ENCODE peak calls at places on chromosomes 4 and X, in seven cellular contexts. A, W, L, K, J, X and M are unnamed samples.

GRCh38 chrX:125210146-125210545 is 109.5 kb upstream of the TEX13C start:
- DNase-seq in A (no peak), W (no peak), L (no peak), K (no peak), J (no peak), X (peak; percentile 71), M (no peak)

GRCh38 chrX:51395807-51396728 is 63.4 kb downstream of the NUDT10 start:
- DNase-seq in A (no peak), W (peak; percentile 58), L (peak; percentile 35), K (no peak), J (no peak), X (peak; percentile 73), M (peak; percentile 72)

GRCh38 chr4:42397635-42398447 is 553 bp downstream of the SHISA3 start:
- DNase-seq in A (no peak), W (peak; percentile 36), L (no peak), K (peak; percentile 24), J (no peak), X (peak; percentile 75), M (peak; percentile 37)

GRCh38 chr4:83644677-83645639 is 109.0 kb downstream of the GPAT3 start:
- DNase-seq in A (no peak), W (peak; percentile 44), L (no peak), K (no peak), J (no peak), X (peak; percentile 78), M (peak; percentile 46)

GRCh38 chr4:156505341-156505955 is 466.2 kb downstream of the PDGFC start:
- DNase-seq in A (no peak), W (no peak), L (no peak), K (no peak), J (no peak), X (peak; percentile 59), M (no peak)

GRCh38 chr4:766559-767283 is 59.2 kb downstream of the CPLX1 start:
- DNase-seq in A (no peak), W (no peak), L (no peak), K (no peak), J (no peak), X (peak; percentile 60), M (no peak)

GRCh38 chrX:111914398-111915092 is 38.6 kb downstream of the TRPC5OS start:
- DNase-seq in A (no peak), W (no peak), L (no peak), K (no peak), J (no peak), X (peak; percentile 27), M (no peak)

GRCh38 chrX:79281775-79282174 is 85.4 kb downstream of the ITM2A start:
- DNase-seq in A (no peak), W (no peak), L (no peak), K (no peak), J (no peak), X (no peak), M (no peak)

GRCh38 chrX:129637217-129638109 is 17.3 kb downstream of the APLN start:
- DNase-seq in A (no peak), W (peak; percentile 68), L (peak; percentile 56), K (peak; percentile 63), J (peak; percentile 81), X (peak; percentile 75), M (peak; percentile 78)

GRCh38 chr4:20028694-20029093 is 223.0 kb upstream of the SLIT2 start:
- DNase-seq in A (no peak), W (no peak), L (no peak), K (no peak), J (no peak), X (no peak), M (no peak)

GRCh38 chrX:41116948-41117347 is 31.7 kb downstream of the USP9X start:
- DNase-seq in A (no peak), W (no peak), L (no peak), K (no peak), J (no peak), X (no peak), M (no peak)

GRCh38 chr4:37892641-37893040 is 1.8 kb downstream of the TBC1D1 start:
- DNase-seq in A (no peak), W (no peak), L (peak; percentile 52), K (no peak), J (no peak), X (no peak), M (peak; percentile 78)

GRCh38 chr4:158729716-158730559 is 6.7 kb upstream of the PPID start:
- DNase-seq in A (no peak), W (peak; percentile 66), L (peak; percentile 47), K (peak; percentile 43), J (no peak), X (peak; percentile 67), M (peak; percentile 70)

GRCh38 chrX:150854856-150855255 is 43.6 kb downstream of the CD99L2 start:
- DNase-seq in A (no peak), W (no peak), L (no peak), K (no peak), J (no peak), X (no peak), M (no peak)

GRCh38 chr4:170758988-170759387 is 669.2 kb upstream of the AADAT start:
- DNase-seq in A (no peak), W (no peak), L (no peak), K (no peak), J (no peak), X (no peak), M (no peak)

GRCh38 chr4:46993075-46994006 is at the start of gene GABRA4:
- DNase-seq in A (no peak), W (peak; percentile 15), L (no peak), K (no peak), J (no peak), X (peak; percentile 67), M (peak; percentile 4)

GRCh38 chr4:73864365-73864764 is 4.8 kb upstream of the CXCL1 start:
- DNase-seq in A (no peak), W (no peak), L (no peak), K (no peak), J (no peak), X (peak; percentile 57), M (no peak)

GRCh38 chrX:12610079-12610478 is 181.1 kb upstream of the PRPS2 start:
- DNase-seq in A (peak; percentile 22), W (no peak), L (no peak), K (no peak), J (no peak), X (no peak), M (no peak)

GRCh38 chrX:41353964-41354363 is 20.0 kb downstream of the DDX3X start:
- DNase-seq in A (no peak), W (no peak), L (no peak), K (no peak), J (no peak), X (no peak), M (no peak)

GRCh38 chr4:96833831-96834230 is 993.9 kb downstream of the PDHA2 start:
- DNase-seq in A (no peak), W (no peak), L (no peak), K (no peak), J (no peak), X (no peak), M (no peak)

GRCh38 chr4:76535603-76536380 is 100.8 kb downstream of the SHROOM3 start:
- DNase-seq in A (no peak), W (no peak), L (no peak), K (no peak), J (no peak), X (no peak), M (no peak)

GRCh38 chrX:139533444-139533843 is 2.9 kb downstream of the F9 start:
- DNase-seq in A (no peak), W (no peak), L (no peak), K (no peak), J (no peak), X (no peak), M (no peak)

GRCh38 chr4:89036535-89036934 is 20.4 kb downstream of the FAM13A start:
- DNase-seq in A (no peak), W (no peak), L (no peak), K (no peak), J (no peak), X (no peak), M (no peak)

GRCh38 chr4:174757736-174758135 is 71.3 kb downstream of the GLRA3 start:
- DNase-seq in A (no peak), W (no peak), L (no peak), K (no peak), J (no peak), X (peak; percentile 69), M (no peak)

GRCh38 chr4:137125011-137125410 is 407.3 kb downstream of the PCDH18 start:
- DNase-seq in A (peak; percentile 23), W (no peak), L (no peak), K (no peak), J (no peak), X (no peak), M (no peak)

DNA sequence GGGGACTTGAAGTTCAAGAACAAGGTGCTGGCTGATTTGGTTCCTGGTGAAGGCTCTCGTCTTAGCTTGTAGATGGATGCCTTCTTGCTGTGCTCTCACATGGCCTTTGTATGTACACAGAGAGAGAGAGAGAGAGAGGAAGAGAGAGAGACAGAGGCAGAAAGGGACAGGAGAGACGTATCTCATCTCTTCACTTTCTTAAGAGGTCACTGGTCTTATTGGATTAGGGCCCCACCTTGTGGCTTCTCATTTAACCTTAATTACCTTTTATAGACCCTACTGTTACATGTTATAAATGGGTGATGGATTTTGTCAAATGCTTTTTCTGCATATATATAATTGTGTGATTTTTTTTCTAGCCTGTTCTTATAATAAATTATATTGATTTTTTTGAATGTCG is 1444.2 kb downstream of the ADGRL3 start:
- DNase-seq in A (no peak), W (peak; percentile 18), L (no peak), K (no peak), J (no peak), X (peak; percentile 76), M (peak; percentile 3)
- TF ChIP-seq CTCF in A (no peak), W (no peak), L (no peak), K (peak; percentile 11), J (no peak), X (peak; percentile 65), M (no peak)

GRCh38 chr4:169619518-169619957 is 840 bp upstream of the CLCN3 start:
- DNase-seq in A (no peak), W (peak; percentile 20), L (peak; percentile 49), K (no peak), J (no peak), X (peak; percentile 69), M (peak; percentile 67)
- TF ChIP-seq CTCF in A (peak; percentile 61), W (peak; percentile 51), L (peak; percentile 49), K (peak; percentile 63), J (peak; percentile 36), X (peak; percentile 46), M (peak; percentile 71)

DNA sequence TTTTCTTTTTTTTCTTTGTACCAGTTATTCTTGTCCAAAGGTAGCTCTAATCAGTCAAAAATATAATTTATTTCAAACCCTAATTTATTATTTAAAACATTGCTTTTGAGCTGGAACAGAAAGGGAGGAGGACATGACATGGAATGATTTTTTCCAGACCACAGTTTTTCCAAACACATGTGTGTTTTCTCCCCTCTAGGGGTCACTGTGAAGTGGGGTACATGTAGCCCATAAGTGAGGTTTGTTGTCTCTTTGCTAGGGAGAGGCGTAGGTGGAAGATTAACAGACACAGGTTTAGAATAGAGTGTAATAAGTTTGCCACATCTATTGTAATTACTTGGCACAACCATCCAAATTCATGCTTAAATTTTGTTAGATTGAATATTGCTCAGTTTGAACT is 83.0 kb downstream of the TNIP2 start:
- DNase-seq in A (no peak), W (no peak), L (no peak), K (no peak), J (no peak), X (peak; percentile 45), M (no peak)
- TF ChIP-seq CTCF in A (peak; percentile 43), W (peak; percentile 18), L (no peak), K (no peak), J (no peak), X (peak; percentile 59), M (no peak)

DNA sequence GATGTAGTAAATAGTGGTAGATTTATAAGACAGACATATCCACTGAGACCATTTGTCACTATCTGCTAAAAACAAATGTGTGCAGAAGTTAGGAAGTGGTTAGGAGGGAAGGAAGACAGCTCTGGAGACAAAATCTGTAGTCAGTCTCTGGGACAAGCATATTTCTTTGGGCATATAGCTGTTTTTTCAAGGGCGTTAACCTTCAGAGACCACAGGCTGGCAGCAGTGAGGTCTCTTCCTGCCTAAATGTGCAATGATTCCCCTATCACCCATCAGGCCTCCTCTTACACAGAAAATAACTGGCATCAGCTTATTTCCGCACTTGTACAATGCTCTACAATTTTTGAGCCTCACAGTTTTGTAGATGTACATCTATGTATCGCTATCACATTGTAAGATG is 6.5 kb downstream of the TMEM150C start:
- DNase-seq in A (no peak), W (no peak), L (no peak), K (no peak), J (no peak), X (peak; percentile 51), M (no peak)
- TF ChIP-seq CTCF in A (peak; percentile 13), W (no peak), L (no peak), K (no peak), J (no peak), X (peak; percentile 56), M (no peak)